ENCODE peak calls at places on chromosomes 12 and 14, in nine cellular contexts. Z, X, N, A, J, Y, P, E and U are unnamed samples.

GRCh38 chr14:82905762-82906161 is 1372.1 kb upstream of the SEL1L start:
- DNase-seq in Z (no peak), X (no peak), N (no peak), A (no peak), J (no peak), Y (no peak), P (no peak), E (no peak), U (no peak)

GRCh38 chr12:122449317-122449716 is 26.8 kb upstream of the CLIP1 start:
- DNase-seq in Z (no peak), X (no peak), N (no peak), A (no peak), J (no peak), Y (peak; percentile 11), P (no peak), E (peak; percentile 95), U (no peak)

GRCh38 chr12:69810870-69811498 is 14.0 kb upstream of the MYRFL start:
- DNase-seq in Z (no peak), X (no peak), N (no peak), A (no peak), J (no peak), Y (no peak), P (no peak), E (no peak), U (no peak)

GRCh38 chr14:91171291-91171690 is 57.4 kb downstream of the DGLUCY start:
- DNase-seq in Z (no peak), X (no peak), N (no peak), A (no peak), J (no peak), Y (no peak), P (no peak), E (no peak), U (no peak)

GRCh38 chr12:68495666-68496065 is 115.0 kb upstream of the RAP1B start:
- DNase-seq in Z (no peak), X (no peak), N (no peak), A (no peak), J (no peak), Y (no peak), P (no peak), E (peak; percentile 69), U (no peak)

GRCh38 chr12:5200276-5201087 is 156.8 kb downstream of the KCNA5 start:
- DNase-seq in Z (no peak), X (no peak), N (no peak), A (no peak), J (no peak), Y (peak; percentile 60), P (peak; percentile 15), E (peak; percentile 28), U (peak; percentile 28)

GRCh38 chr12:30982413-30982812 is 55.9 kb downstream of the TSPAN11 start:
- DNase-seq in Z (no peak), X (no peak), N (no peak), A (no peak), J (no peak), Y (no peak), P (no peak), E (no peak), U (no peak)

GRCh38 chr14:104883681-104884361 is 18.8 kb downstream of the CEP170B start:
- DNase-seq in Z (peak; percentile 43), X (no peak), N (no peak), A (no peak), J (no peak), Y (no peak), P (no peak), E (no peak), U (peak; percentile 21)

GRCh38 chr14:70663707-70664179 is 22.0 kb downstream of the TTC9 start:
- DNase-seq in Z (no peak), X (no peak), N (no peak), A (no peak), J (no peak), Y (no peak), P (no peak), E (peak; percentile 52), U (no peak)

GRCh38 chr12:104792570-104792969 is 165.5 kb downstream of the SLC41A2 start:
- DNase-seq in Z (no peak), X (no peak), N (no peak), A (no peak), J (no peak), Y (no peak), P (no peak), E (peak; percentile 86), U (peak; percentile 30)

GRCh38 chr12:118061876-118062791 is 1.2 kb upstream of the WSB2 start:
- DNase-seq in Z (peak; percentile 56), X (no peak), N (peak; percentile 46), A (no peak), J (no peak), Y (peak; percentile 32), P (peak; percentile 12), E (peak; percentile 58), U (peak; percentile 50)